ENCODE peak calls at places on chromosomes 13 and 19, in six cellular contexts. X, Q, B, G, W and A are unnamed samples. For H3K27me3, the result is how much of the 10 kb centered on the place peaks cover.

GRCh38 chr13:98129059-98129741 is 13.7 kb upstream of the FARP1 start:
- DNase-seq in W (peak), X (no peak), B (no peak), G (no peak), Q (no peak), A (no peak)

GRCh38 chr19:40247178-40247577 is 20.7 kb upstream of the CCNP start:
- DNase-seq in G (no peak), Q (no peak), W (no peak), B (no peak), X (no peak), A (no peak)

GRCh38 chr19:58558623-58559274 is 338 bp upstream of the UBE2M start:
- DNase-seq in G (peak), X (peak), Q (peak), B (peak), W (no peak), A (peak)

GRCh38 chr13:80196756-80197155 is 144.2 kb downstream of the SPRY2 start:
- DNase-seq in X (no peak), G (no peak), B (no peak), Q (no peak), W (no peak), A (no peak)

GRCh38 chr19:3184847-3185481 is 766 bp upstream of the NCLN start:
- DNase-seq in G (no peak), W (peak), B (no peak), X (peak), Q (peak), A (peak)

GRCh38 chr13:80452279-80452678 is 111.4 kb upstream of the SPRY2 start:
- DNase-seq in B (no peak), Q (no peak), X (no peak), W (no peak), G (no peak), A (no peak)

GRCh38 chr19:55657004-55657747 is 2.3 kb downstream of the U2AF2 start:
- DNase-seq in Q (no peak), G (no peak), W (peak), B (no peak), X (no peak), A (no peak)

GRCh38 chr13:27171244-27171829 is at the start of gene USP12:
- DNase-seq in Q (peak), X (no peak), G (no peak), W (no peak), B (no peak), A (peak)

GRCh38 chr13:23567792-23568480 is 2.3 kb upstream of the TNFRSF19 start:
- DNase-seq in G (no peak), Q (no peak), W (no peak), B (no peak), X (no peak), A (no peak)

GRCh38 chr19:18588611-18589379 is at the start of gene REX1BD:
- DNase-seq in X (peak), G (peak), B (peak), Q (peak), W (peak), A (peak)

GRCh38 chr19:6475321-6476108 is 6.1 kb downstream of the DENND1C start:
- DNase-seq in X (no peak), B (no peak), W (no peak), G (no peak), Q (no peak), A (no peak)

GRCh38 chr19:53507523-53508442 is 30.2 kb upstream of the ZNF331 start:
- DNase-seq in B (no peak), W (no peak), X (no peak), Q (no peak), G (no peak), A (no peak)

GRCh38 chr19:17370026-17370587 is 7.0 kb downstream of the PLVAP start:
- DNase-seq in B (no peak), Q (peak), G (no peak), X (no peak), W (no peak), A (no peak)

GRCh38 chr13:114179087-114179658 is at the start of gene CFAP97D2:
- DNase-seq in B (no peak), W (no peak), G (no peak), Q (no peak), X (no peak), A (no peak)

GRCh38 chr13:67299072-67299635 is 69.0 kb upstream of the PCDH9 start:
- DNase-seq in Q (no peak), W (peak), B (no peak), X (no peak), G (no peak), A (no peak)

GRCh38 chr19:13887039-13887438 is 10.1 kb downstream of the NANOS3 start:
- DNase-seq in X (no peak), G (peak), W (no peak), Q (no peak), B (peak), A (no peak)

GRCh38 chr19:54955356-54955755 is 8.0 kb upstream of the NLRP7 start:
- DNase-seq in X (no peak), B (no peak), W (no peak), G (no peak), Q (no peak), A (no peak)

GRCh38 chr19:32188921-32189320 is 156.5 kb upstream of the ZNF507 start:
- DNase-seq in X (no peak), Q (no peak), G (no peak), B (no peak), W (no peak), A (no peak)

GRCh38 chr19:18464646-18465045 is 26.7 kb upstream of the ISYNA1 start:
- DNase-seq in X (peak), Q (peak), B (no peak), G (no peak), W (no peak), A (peak)

GRCh38 chr13:103547914-103548313 is 481.7 kb upstream of the SLC10A2 start:
- DNase-seq in W (no peak), X (no peak), Q (no peak), B (no peak), G (no peak), A (no peak)

GRCh38 chr13:77171451-77171850 is 144.5 kb upstream of the FBXL3 start:
- DNase-seq in G (no peak), X (no peak), W (no peak), B (no peak), Q (no peak), A (no peak)

DNA sequence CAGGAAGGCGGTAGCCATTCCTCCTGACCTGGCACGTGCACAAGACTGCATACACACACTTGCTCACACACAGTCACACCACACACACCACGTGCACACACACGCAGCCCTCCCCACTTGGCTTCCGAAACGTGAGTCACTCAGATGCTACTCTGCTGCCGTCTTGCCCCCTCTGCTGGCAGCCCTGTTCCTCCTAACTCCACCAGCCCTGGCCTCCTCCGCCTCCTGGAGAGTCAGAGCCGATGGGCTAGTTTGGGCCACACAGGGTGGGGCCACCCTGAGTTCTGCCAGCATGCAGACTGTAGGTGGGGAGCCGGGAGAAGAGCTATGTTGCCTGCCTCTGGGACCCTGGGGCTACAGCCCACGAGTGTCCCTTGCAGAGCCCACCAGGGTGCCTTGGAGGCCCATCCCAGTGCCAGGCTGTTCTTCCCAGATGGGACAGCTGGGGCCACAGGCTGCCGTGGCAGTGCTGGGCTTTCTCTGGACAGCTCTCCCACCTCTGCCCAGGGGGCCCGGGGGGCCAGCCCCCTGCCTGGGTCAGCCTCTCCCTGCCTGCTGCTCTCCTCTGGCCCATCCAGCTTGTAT is 12.1 kb downstream of the PIN1 start:
- DNase-seq in B (no peak), G (peak), W (no peak), Q (peak), X (no peak), A (no peak)
- H3K27ac ChIP-seq in B (no peak), G (no peak), W (no peak), Q (peak), X (peak), A (no peak)

DNA sequence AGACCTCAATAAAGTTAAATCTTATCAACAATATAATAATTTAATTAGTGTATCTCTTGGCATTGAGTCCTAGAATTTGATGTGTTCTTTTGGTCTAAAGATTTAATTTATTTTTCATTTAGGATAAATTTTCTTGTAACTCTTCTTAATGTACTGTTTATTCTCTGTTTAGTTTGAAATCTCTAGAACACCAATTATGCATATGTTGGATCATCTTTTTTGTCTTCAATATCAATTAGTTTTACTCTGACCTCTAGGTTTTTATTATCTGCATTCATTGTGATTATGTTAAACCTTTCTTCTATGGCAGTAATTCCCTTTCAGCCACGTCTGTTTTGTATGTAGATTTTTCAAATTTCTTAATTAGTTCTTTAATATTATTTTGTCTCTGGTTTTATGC is 93.8 kb upstream of the ARHGEF7 start:
- DNase-seq in G (no peak), X (no peak), Q (no peak), B (no peak), W (no peak), A (no peak)
- H3K27me3 ChIP-seq in G (under half), X (under half), Q (under half), B (under half), W (under half), A (under half)

GRCh38 chr13:20387006-20387405 is 138.7 kb downstream of the CRYL1 start:
- DNase-seq in G (no peak), W (no peak), B (no peak), X (no peak), Q (no peak), A (no peak)
- H3K4me3 ChIP-seq in G (no peak), W (no peak), B (no peak), X (no peak), Q (no peak), A (no peak)

DNA sequence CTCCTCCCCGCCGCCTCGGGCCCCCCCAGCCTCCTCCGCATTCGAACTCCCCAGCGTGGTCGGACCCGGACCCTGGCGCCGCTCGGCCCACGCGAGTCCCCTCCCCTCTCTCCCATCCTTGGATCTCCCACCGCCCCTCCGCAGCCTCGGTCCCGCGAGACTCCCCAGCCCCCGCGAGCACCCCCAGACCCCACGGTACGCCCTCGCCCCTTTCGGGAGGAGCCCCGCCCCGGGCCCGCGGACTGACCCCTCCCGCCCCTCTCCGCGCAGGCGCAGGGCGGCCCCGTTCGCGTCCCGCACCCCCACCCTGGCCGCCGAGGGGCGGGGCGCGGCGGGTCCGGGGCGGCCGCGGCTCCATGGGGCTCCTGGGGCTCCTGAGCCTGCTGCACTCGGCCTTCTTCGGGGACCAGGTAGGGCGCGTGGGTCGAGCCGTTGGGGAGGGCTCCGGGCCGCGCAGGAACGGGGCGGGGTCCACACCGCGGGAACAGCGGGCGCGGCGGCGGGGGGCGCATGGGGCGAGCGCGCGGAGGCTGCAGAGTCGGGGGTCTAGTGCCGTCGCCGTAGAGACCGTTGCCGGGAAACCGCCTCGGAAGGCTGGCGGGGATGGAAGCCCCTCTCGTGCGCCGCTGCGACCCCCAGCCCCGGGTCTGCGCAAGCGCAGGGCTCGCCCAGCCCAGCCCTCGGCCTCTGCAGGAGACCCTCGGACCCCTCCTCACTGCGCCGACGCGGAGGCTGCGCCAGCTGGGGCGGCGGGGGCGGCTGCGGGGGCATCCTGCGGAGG is 3.8 kb upstream of the APC2 start:
- DNase-seq in X (no peak), B (no peak), G (no peak), Q (peak), W (no peak), A (no peak)
- H3K27ac ChIP-seq in X (peak), B (no peak), G (no peak), Q (peak), W (no peak), A (no peak)

DNA sequence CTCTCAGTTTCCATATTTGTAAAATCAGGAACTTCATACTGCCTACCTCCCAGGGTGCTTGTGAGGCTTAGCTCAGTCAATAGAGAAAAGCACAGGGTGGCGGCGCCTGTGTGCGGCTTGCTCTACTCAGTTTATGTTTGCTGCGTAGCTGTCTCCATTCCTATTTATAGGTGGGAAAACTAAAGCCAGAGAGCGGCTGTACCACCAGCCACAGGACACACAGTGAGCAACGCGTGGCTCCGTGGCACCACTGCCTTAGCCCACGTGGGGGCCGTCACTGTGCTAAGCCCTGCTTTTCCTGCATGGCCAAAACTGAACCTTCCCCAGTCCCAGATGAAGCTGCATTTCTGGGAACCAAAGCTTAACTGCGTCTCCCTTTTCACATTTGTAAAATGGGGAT is 292.5 kb downstream of the TEX29 start:
- DNase-seq in G (no peak), W (no peak), B (no peak), X (no peak), Q (no peak), A (no peak)
- H3K27me3 ChIP-seq in G (under half), W (half or more), B (under half), X (under half), Q (under half), A (under half)

DNA sequence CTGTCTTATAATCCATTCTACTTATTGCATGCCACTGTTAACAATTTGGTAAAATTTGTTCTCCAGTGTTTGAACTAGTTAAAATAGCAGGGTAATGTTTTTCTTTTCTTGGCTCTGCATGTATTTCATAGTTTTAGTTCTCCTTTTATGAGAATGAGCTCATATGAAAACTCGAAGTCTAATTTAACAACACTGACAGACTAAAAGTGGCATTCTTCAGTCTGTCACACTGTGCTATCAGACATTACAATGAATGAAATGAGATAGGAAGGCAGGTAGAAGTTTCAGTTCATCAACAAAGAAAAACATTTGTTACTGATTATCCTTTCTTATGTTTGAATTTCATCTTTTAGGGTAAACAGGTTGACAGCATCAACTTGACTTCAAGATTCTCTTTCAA is 10.1 kb downstream of the SPRYD7 start:
- DNase-seq in Q (no peak), X (no peak), G (no peak), B (no peak), W (no peak), A (no peak)
- H3K4me3 ChIP-seq in Q (no peak), X (no peak), G (no peak), B (no peak), W (no peak), A (no peak)

GRCh38 chr19:46324277-46324676 is 22.6 kb upstream of the PPP5C start:
- DNase-seq in B (no peak), W (no peak), Q (no peak), X (no peak), G (no peak), A (no peak)
- H3K27ac ChIP-seq in B (no peak), W (no peak), Q (no peak), X (no peak), G (no peak), A (no peak)

GRCh38 chr13:38518328-38518727 is 168.5 kb upstream of the FREM2 start:
- DNase-seq in G (no peak), B (no peak), X (no peak), Q (no peak), W (no peak), A (no peak)

GRCh38 chr13:38519229-38519910 is 167.5 kb upstream of the FREM2 start:
- DNase-seq in Q (no peak), B (no peak), W (no peak), X (no peak), G (no peak), A (no peak)

GRCh38 chr13:38514575-38514974 is 164.9 kb downstream of the UFM1 start:
- DNase-seq in W (no peak), B (no peak), X (no peak), G (no peak), Q (no peak), A (no peak)

GRCh38 chr13:38520041-38520440 is 166.8 kb upstream of the FREM2 start:
- DNase-seq in X (no peak), Q (no peak), B (no peak), G (no peak), W (no peak), A (no peak)
- H3K27me3 ChIP-seq in X (under half), Q (under half), B (under half), G (under half), W (under half), A (under half)

GRCh38 chr19:41939861-41940442 is 11.7 kb upstream of the ERFL start:
- DNase-seq in B (peak), X (no peak), G (no peak), Q (no peak), W (no peak), A (no peak)
- H3K4me3 ChIP-seq in B (peak), X (peak), G (no peak), Q (peak), W (peak), A (peak)

GRCh38 chr13:61414686-61415664 is 674 bp downstream of the PCDH20 start:
- DNase-seq in W (peak), Q (peak), G (no peak), X (no peak), B (peak), A (no peak)
- H3K27ac ChIP-seq in W (no peak), Q (no peak), G (no peak), X (no peak), B (no peak), A (no peak)